ENCODE peak calls at places on chromosome 18, in ten cellular contexts. One of them, this sample, is unnamed.

GRCh38 chr18:35464731-35465728 is 32.7 kb downstream of the INO80C start:
- DNase-seq in fibroblast of gingiva: no peak
- DNase-seq in renal cortical epithelial cell: no peak
- DNase-seq in HuH-7.5: no peak
- DNase-seq in kidney tubule cell: no peak
- DNase-seq in DND-41: no peak
- DNase-seq in stimulated activated naive B cell treated with anti-CD40 and anti-IgM and Interleukin-4, amounts not matched to agents 10 μg/mL and 1 μg/mL and 100 μg/mL, for 72 hours: no peak
- DNase-seq in NCI-H446: no peak
- DNase-seq in naive thymus-derived CD8-positive, alpha-beta T cell: no peak
- DNase-seq in KBM-7: peak
- DNase-seq in this sample: no peak

GRCh38 chr18:70931942-70932814 is 643.3 kb downstream of the SOCS6 start:
- DNase-seq in fibroblast of gingiva: peak
- DNase-seq in renal cortical epithelial cell: peak
- DNase-seq in HuH-7.5: no peak
- DNase-seq in kidney tubule cell: peak
- DNase-seq in DND-41: no peak
- DNase-seq in stimulated activated naive B cell treated with anti-CD40 and anti-IgM and Interleukin-4, amounts not matched to agents 10 μg/mL and 1 μg/mL and 100 μg/mL, for 72 hours: no peak
- DNase-seq in NCI-H446: no peak
- DNase-seq in naive thymus-derived CD8-positive, alpha-beta T cell: no peak
- DNase-seq in KBM-7: peak
- DNase-seq in this sample: peak

GRCh38 chr18:7545734-7546133 is 21.4 kb upstream of the PTPRM start:
- DNase-seq in fibroblast of gingiva: peak
- DNase-seq in renal cortical epithelial cell: no peak
- DNase-seq in HuH-7.5: no peak
- DNase-seq in kidney tubule cell: no peak
- DNase-seq in DND-41: no peak
- DNase-seq in stimulated activated naive B cell treated with anti-CD40 and anti-IgM and Interleukin-4, amounts not matched to agents 10 μg/mL and 1 μg/mL and 100 μg/mL, for 72 hours: no peak
- DNase-seq in NCI-H446: no peak
- DNase-seq in naive thymus-derived CD8-positive, alpha-beta T cell: no peak
- DNase-seq in KBM-7: no peak
- DNase-seq in this sample: no peak

GRCh38 chr18:47790036-47790435 is 140.4 kb downstream of the SMAD2 start:
- DNase-seq in fibroblast of gingiva: no peak
- DNase-seq in renal cortical epithelial cell: no peak
- DNase-seq in HuH-7.5: no peak
- DNase-seq in kidney tubule cell: no peak
- DNase-seq in DND-41: no peak
- DNase-seq in stimulated activated naive B cell treated with anti-CD40 and anti-IgM and Interleukin-4, amounts not matched to agents 10 μg/mL and 1 μg/mL and 100 μg/mL, for 72 hours: no peak
- DNase-seq in NCI-H446: no peak
- DNase-seq in naive thymus-derived CD8-positive, alpha-beta T cell: no peak
- DNase-seq in KBM-7: no peak
- DNase-seq in this sample: no peak

GRCh38 chr18:45588284-45588683 is 27.0 kb upstream of the SLC14A2 start:
- DNase-seq in fibroblast of gingiva: peak
- DNase-seq in renal cortical epithelial cell: no peak
- DNase-seq in HuH-7.5: no peak
- DNase-seq in kidney tubule cell: no peak
- DNase-seq in DND-41: no peak
- DNase-seq in stimulated activated naive B cell treated with anti-CD40 and anti-IgM and Interleukin-4, amounts not matched to agents 10 μg/mL and 1 μg/mL and 100 μg/mL, for 72 hours: no peak
- DNase-seq in NCI-H446: no peak
- DNase-seq in naive thymus-derived CD8-positive, alpha-beta T cell: no peak
- DNase-seq in KBM-7: no peak
- DNase-seq in this sample: peak

GRCh38 chr18:44839239-44839666 is 158.6 kb downstream of the SETBP1 start:
- DNase-seq in fibroblast of gingiva: peak
- DNase-seq in renal cortical epithelial cell: peak
- DNase-seq in HuH-7.5: no peak
- DNase-seq in kidney tubule cell: peak
- DNase-seq in DND-41: peak
- DNase-seq in stimulated activated naive B cell treated with anti-CD40 and anti-IgM and Interleukin-4, amounts not matched to agents 10 μg/mL and 1 μg/mL and 100 μg/mL, for 72 hours: peak
- DNase-seq in NCI-H446: no peak
- DNase-seq in naive thymus-derived CD8-positive, alpha-beta T cell: peak
- DNase-seq in KBM-7: peak
- DNase-seq in this sample: peak

GRCh38 chr18:51153659-51154371 is 43.7 kb downstream of the MEX3C start:
- DNase-seq in fibroblast of gingiva: no peak
- DNase-seq in renal cortical epithelial cell: no peak
- DNase-seq in HuH-7.5: no peak
- DNase-seq in kidney tubule cell: no peak
- DNase-seq in DND-41: peak
- DNase-seq in stimulated activated naive B cell treated with anti-CD40 and anti-IgM and Interleukin-4, amounts not matched to agents 10 μg/mL and 1 μg/mL and 100 μg/mL, for 72 hours: peak
- DNase-seq in NCI-H446: no peak
- DNase-seq in naive thymus-derived CD8-positive, alpha-beta T cell: peak
- DNase-seq in KBM-7: peak
- DNase-seq in this sample: no peak

GRCh38 chr18:75475228-75475627 is 47.7 kb upstream of the SMIM21 start:
- DNase-seq in fibroblast of gingiva: peak
- DNase-seq in renal cortical epithelial cell: peak
- DNase-seq in HuH-7.5: no peak
- DNase-seq in kidney tubule cell: peak
- DNase-seq in DND-41: no peak
- DNase-seq in stimulated activated naive B cell treated with anti-CD40 and anti-IgM and Interleukin-4, amounts not matched to agents 10 μg/mL and 1 μg/mL and 100 μg/mL, for 72 hours: no peak
- DNase-seq in NCI-H446: no peak
- DNase-seq in naive thymus-derived CD8-positive, alpha-beta T cell: no peak
- DNase-seq in KBM-7: no peak
- DNase-seq in this sample: peak

This sample was measured in astrocyte.